ENCODE peak calls at places on chromosome 1, in nine cellular contexts. J is GM23338, M is heart left ventricle, P is colonic mucosa, S is OCI-LY7, K is tibial nerve, Q is K562, B is left ventricle myocardium inferior, H is right cardiac atrium. U is an unnamed sample.

GRCh38 chr1:41239988-41240610 is 2.0 kb downstream of the SCMH1 start:
- DNase-seq in Q (no peak), P (no peak), J (no peak), B (no peak), K (peak; percentile 32), M (no peak), S (peak; percentile 55), H (no peak), U (no peak)

GRCh38 chr1:230939806-230940489 is 38.7 kb downstream of the TTC13 start:
- DNase-seq in S (no peak), B (no peak), H (no peak), K (no peak), J (no peak), Q (no peak), M (no peak), P (no peak), U (no peak)

GRCh38 chr1:234475166-234475793 is 3.7 kb downstream of the TARBP1 start:
- DNase-seq in P (no peak), B (no peak), J (peak; percentile 48), K (no peak), Q (no peak), H (no peak), M (no peak), S (no peak), U (no peak)

GRCh38 chr1:241817331-241817792 is 30.6 kb upstream of the EXO1 start:
- DNase-seq in P (no peak), J (no peak), M (no peak), S (no peak), K (no peak), Q (no peak), B (no peak), H (no peak), U (no peak)

GRCh38 chr1:15195420-15196052 is 42.0 kb downstream of the TMEM51 start:
- DNase-seq in K (no peak), P (no peak), B (peak; percentile 27), J (no peak), S (no peak), H (no peak), M (no peak), Q (no peak), U (no peak)

GRCh38 chr1:219757890-219758289 is 145.0 kb upstream of the ZC3H11B start:
- DNase-seq in P (no peak), M (peak; percentile 44), Q (no peak), B (peak; percentile 58), S (no peak), H (peak; percentile 60), J (no peak), K (no peak), U (no peak)

GRCh38 chr1:64986903-64987871 is 20.8 kb upstream of the JAK1 start:
- DNase-seq in H (no peak), P (peak; percentile 46), B (no peak), M (no peak), J (no peak), K (peak; percentile 29), S (peak; percentile 12), Q (no peak), U (no peak)

GRCh38 chr1:205725514-205725913 is 24.5 kb downstream of the NUCKS1 start:
- DNase-seq in M (no peak), P (no peak), J (no peak), K (no peak), B (no peak), H (no peak), S (no peak), Q (no peak), U (no peak)

GRCh38 chr1:16434501-16434900 is 2.7 kb downstream of the SPATA21 start:
- DNase-seq in Q (no peak), P (no peak), B (no peak), J (no peak), S (no peak), K (no peak), H (no peak), M (no peak), U (no peak)

GRCh38 chr1:27661412-27662075 is 10.4 kb downstream of the IFI6 start:
- DNase-seq in B (no peak), J (no peak), S (no peak), K (no peak), H (no peak), M (no peak), P (no peak), Q (no peak), U (no peak)

GRCh38 chr1:27666294-27666693 is 5.7 kb downstream of the IFI6 start:
- DNase-seq in P (no peak), J (no peak), S (no peak), K (no peak), M (no peak), B (no peak), Q (no peak), H (no peak), U (no peak)

GRCh38 chr1:27664291-27664690 is 7.7 kb downstream of the IFI6 start:
- DNase-seq in M (no peak), Q (no peak), H (peak; percentile 44), K (no peak), P (no peak), J (peak; percentile 22), S (no peak), B (no peak), U (no peak)

GRCh38 chr1:27665016-27665651 is 6.9 kb downstream of the IFI6 start:
- DNase-seq in P (no peak), Q (no peak), H (no peak), M (no peak), S (no peak), K (no peak), B (no peak), J (no peak), U (no peak)

GRCh38 chr1:27663735-27664119 is 8.3 kb downstream of the IFI6 start:
- DNase-seq in H (no peak), S (no peak), Q (no peak), K (no peak), P (no peak), B (no peak), J (no peak), M (no peak), U (no peak)
- H3K4me1 ChIP-seq in H (peaks cover 4% of the 10 kb centered on the region), S (peaks cover 46% of the 10 kb centered on the region), Q (peaks cover 27% of the 10 kb centered on the region), K (peaks cover 43% of the 10 kb centered on the region), P (no peaks in the 10 kb centered on the region), B (peaks cover 61% of the 10 kb centered on the region), J (peaks cover 15% of the 10 kb centered on the region), M (peaks cover 49% of the 10 kb centered on the region), U (peaks cover 36% of the 10 kb centered on the region)

DNA sequence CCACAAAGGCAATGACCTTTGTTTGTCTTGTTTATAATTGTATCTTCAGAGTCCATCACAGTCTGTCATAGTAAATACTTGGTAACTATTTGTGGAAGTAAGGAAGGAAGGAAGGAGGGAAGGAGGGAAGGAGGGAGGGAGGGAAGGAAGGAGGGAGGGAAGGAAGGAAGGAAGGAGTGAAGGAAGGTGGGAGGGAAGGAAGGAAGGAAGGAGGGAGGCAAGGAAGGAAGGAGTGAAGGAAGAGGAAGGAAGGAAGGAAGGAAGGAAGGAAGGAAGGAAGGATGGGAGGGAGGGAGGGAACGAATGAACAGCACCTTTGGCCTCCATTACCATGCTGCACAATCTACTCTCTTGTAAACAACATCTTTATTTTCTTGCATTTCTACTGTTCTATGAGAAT is 559.5 kb upstream of the PKN2 start:
- DNase-seq in M (no peak), J (no peak), H (no peak), B (no peak), K (no peak), P (no peak), S (no peak), Q (no peak), U (no peak)
- H3K4me1 ChIP-seq in M (no peaks in the 10 kb centered on the region), J (no peaks in the 10 kb centered on the region), H (no peaks in the 10 kb centered on the region), B (no peaks in the 10 kb centered on the region), K (no peaks in the 10 kb centered on the region), P (no peaks in the 10 kb centered on the region), S (no peaks in the 10 kb centered on the region), Q (no peaks in the 10 kb centered on the region), U (no peaks in the 10 kb centered on the region)

DNA sequence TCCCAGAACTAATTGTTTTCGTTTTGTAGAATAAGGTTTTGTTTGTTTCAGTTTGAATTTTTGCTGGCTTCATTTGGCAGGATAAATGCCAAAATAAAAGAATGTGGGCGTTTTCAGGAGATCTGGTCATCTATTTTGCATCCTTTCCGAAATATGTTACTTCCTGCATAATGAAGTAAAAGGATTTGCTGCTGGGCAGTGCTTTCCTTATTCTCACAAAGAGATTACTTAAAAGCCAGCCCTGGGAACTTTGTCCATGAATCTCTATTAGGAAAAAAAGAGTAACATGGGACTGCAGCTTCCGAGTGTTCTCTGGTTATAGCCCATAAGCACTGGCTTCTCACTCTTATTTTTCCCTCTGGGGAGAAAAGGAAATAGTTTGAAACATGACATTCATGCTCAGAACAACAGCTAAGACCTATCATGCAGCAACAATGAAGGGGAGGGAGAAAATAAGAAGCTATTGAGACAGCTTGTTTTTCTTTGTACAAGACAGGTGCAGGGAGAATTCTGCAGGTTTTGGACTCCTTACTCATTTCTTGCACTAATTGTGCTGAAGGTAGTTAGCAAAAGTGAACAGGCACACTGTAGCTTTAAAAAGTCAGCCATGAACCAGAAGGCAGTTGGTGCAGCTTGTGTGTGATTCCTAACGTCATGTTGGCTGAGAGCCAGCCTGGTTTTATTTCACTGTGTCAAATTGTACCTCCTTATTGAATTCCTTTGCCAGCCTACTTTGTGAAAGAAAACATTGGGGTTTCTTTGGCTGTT is at the start of gene SAMD13:
- DNase-seq in M (peak; percentile 80), B (peak; percentile 47), Q (no peak), K (peak; percentile 80), H (peak; percentile 65), P (peak; percentile 95), J (no peak), S (peak; percentile 83), U (peak; percentile 55)
- H3K4me1 ChIP-seq in M (peaks cover 28% of the 10 kb centered on the region), B (peaks cover 62% of the 10 kb centered on the region), Q (peaks cover 31% of the 10 kb centered on the region), K (peaks cover 45% of the 10 kb centered on the region), H (no peaks in the 10 kb centered on the region), P (no peaks in the 10 kb centered on the region), J (peaks cover 44% of the 10 kb centered on the region), S (peaks cover 66% of the 10 kb centered on the region), U (peaks cover 17% of the 10 kb centered on the region)

GRCh38 chr1:56563045-56563444 is 16.3 kb downstream of the PLPP3 start:
- DNase-seq in S (no peak), J (no peak), K (no peak), B (no peak), Q (no peak), H (no peak), M (no peak), P (no peak), U (no peak)

GRCh38 chr1:56555448-56555847 is 23.9 kb downstream of the PLPP3 start:
- DNase-seq in P (no peak), B (no peak), K (no peak), S (no peak), H (no peak), M (no peak), J (no peak), Q (no peak), U (no peak)

GRCh38 chr1:56563568-56563967 is 15.8 kb downstream of the PLPP3 start:
- DNase-seq in S (no peak), K (no peak), M (no peak), H (no peak), Q (no peak), P (no peak), B (no peak), J (no peak), U (no peak)

GRCh38 chr1:56561227-56562019 is 17.9 kb downstream of the PLPP3 start:
- DNase-seq in B (no peak), K (no peak), J (no peak), S (no peak), H (no peak), M (no peak), Q (no peak), P (no peak), U (no peak)

DNA sequence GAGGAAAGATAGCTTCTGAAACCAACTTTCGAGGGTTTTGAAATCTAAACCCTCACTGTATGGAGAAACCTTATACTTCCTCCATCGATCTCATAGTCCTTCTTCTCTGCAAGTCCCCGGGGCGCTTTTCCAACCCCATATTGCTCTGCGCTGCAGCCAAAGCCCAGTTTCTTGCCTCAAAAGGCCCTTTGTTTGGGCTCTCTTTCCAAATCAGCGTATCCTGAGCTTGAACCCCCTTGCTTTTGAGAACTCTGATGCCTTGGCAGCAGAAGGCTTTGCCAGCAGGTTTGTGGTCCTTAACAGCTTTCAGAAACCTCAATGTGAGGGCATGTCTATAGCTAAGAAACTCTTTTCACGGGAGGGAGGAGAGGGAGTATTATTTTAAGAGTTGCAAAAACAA is 21.6 kb downstream of the PLPP3 start:
- DNase-seq in P (no peak), Q (no peak), S (no peak), B (no peak), K (no peak), M (no peak), H (no peak), J (no peak), U (no peak)
- H3K4me1 ChIP-seq in P (no peaks in the 10 kb centered on the region), Q (no peaks in the 10 kb centered on the region), S (peaks cover 36% of the 10 kb centered on the region), B (peaks cover 96% of the 10 kb centered on the region), K (peaks cover 76% of the 10 kb centered on the region), M (peaks cover 94% of the 10 kb centered on the region), H (peaks cover 20% of the 10 kb centered on the region), J (peaks cover 94% of the 10 kb centered on the region), U (peaks cover 24% of the 10 kb centered on the region)